ENCODE peak calls at places on chromosome 2, in seven cellular contexts. I, Y, B, H, F, E and Z are unnamed samples. For H3K4me1, the result is how much of the 10 kb centered on the place peaks cover.

GRCh38 chr2:154992826-154993225 is 294.3 kb downstream of the KCNJ3 start:
- DNase-seq in I (no peak), Y (no peak), B (no peak), H (no peak), F (no peak), E (no peak), Z (no peak)

GRCh38 chr2:107511970-107512789 is 314.5 kb upstream of the RGPD4 start:
- DNase-seq in I (no peak), Y (no peak), B (no peak), H (no peak), F (no peak), E (no peak), Z (no peak)

GRCh38 chr2:232386490-232386739 is 7.9 kb downstream of the ALPP start:
- DNase-seq in I (no peak), Y (no peak), B (no peak), H (peak), F (no peak), E (no peak), Z (no peak)

GRCh38 chr2:20609995-20610357 is 40.9 kb downstream of the HS1BP3 start:
- DNase-seq in I (no peak), Y (no peak), B (peak), H (no peak), F (peak), E (no peak), Z (no peak)

GRCh38 chr2:67572721-67573485 is 175.8 kb downstream of the ETAA1 start:
- DNase-seq in I (no peak), Y (no peak), B (peak), H (no peak), F (no peak), E (no peak), Z (no peak)

GRCh38 chr2:49813208-49813607 is 658.9 kb upstream of the FSHR start:
- DNase-seq in I (no peak), Y (no peak), B (no peak), H (no peak), F (no peak), E (no peak), Z (no peak)

GRCh38 chr2:240795468-240795867 is 24.6 kb downstream of the KIF1A start:
- DNase-seq in I (no peak), Y (no peak), B (no peak), H (no peak), F (no peak), E (no peak), Z (peak)

GRCh38 chr2:129913695-129914495 is 65.6 kb upstream of the RAB6C start:
- DNase-seq in I (no peak), Y (no peak), B (no peak), H (no peak), F (peak), E (no peak), Z (no peak)

GRCh38 chr2:13652531-13653313 is 936.0 kb downstream of the TRIB2 start:
- DNase-seq in I (no peak), Y (no peak), B (no peak), H (no peak), F (peak), E (no peak), Z (no peak)

GRCh38 chr2:232308986-232309385 is 69.6 kb upstream of the ALPP start:
- DNase-seq in I (no peak), Y (no peak), B (no peak), H (no peak), F (no peak), E (no peak), Z (no peak)

GRCh38 chr2:131031431-131031841 is 61.8 kb downstream of the FAM168B start:
- DNase-seq in I (no peak), Y (no peak), B (no peak), H (no peak), F (no peak), E (no peak), Z (no peak)

GRCh38 chr2:109331864-109332848 is 203.2 kb downstream of the SH3RF3 start:
- DNase-seq in I (peak), Y (peak), B (peak), H (no peak), F (peak), E (peak), Z (peak)

GRCh38 chr2:63059434-63060078 is 8.9 kb downstream of the OTX1 start:
- DNase-seq in I (no peak), Y (no peak), B (no peak), H (peak), F (peak), E (no peak), Z (no peak)

GRCh38 chr2:38496927-38497669 is 105.6 kb downstream of the HNRNPLL start:
- DNase-seq in I (no peak), Y (peak), B (peak), H (no peak), F (no peak), E (peak), Z (no peak)

GRCh38 chr2:99469394-99469793 is 20.4 kb downstream of the REV1 start:
- DNase-seq in I (no peak), Y (no peak), B (no peak), H (no peak), F (no peak), E (no peak), Z (no peak)

DNA sequence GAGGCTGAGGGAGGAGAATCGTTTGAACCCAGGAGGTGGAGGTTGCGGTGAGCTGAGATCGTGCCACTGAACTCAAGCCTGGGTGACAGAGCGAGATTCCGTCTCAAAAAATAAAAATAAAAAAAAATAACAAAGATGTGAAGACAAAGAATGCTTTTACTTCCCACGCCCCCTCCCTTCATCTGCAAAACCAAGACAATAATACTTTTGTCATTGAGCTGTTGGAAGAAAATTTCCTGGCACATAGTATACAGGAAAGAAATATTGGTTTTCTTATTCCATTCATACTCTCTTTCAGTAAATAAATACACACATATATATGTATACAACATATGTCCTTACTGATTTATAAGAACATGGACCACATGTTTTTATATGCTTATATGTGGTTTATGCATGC is 12.2 kb downstream of the GREB1 start:
- DNase-seq in I (no peak), Y (no peak), B (no peak), H (no peak), F (no peak), E (no peak), Z (no peak)
- H3K4me3 ChIP-seq in I (no peak), Y (no peak), B (no peak), H (no peak), F (no peak), E (no peak), Z (no peak)

DNA sequence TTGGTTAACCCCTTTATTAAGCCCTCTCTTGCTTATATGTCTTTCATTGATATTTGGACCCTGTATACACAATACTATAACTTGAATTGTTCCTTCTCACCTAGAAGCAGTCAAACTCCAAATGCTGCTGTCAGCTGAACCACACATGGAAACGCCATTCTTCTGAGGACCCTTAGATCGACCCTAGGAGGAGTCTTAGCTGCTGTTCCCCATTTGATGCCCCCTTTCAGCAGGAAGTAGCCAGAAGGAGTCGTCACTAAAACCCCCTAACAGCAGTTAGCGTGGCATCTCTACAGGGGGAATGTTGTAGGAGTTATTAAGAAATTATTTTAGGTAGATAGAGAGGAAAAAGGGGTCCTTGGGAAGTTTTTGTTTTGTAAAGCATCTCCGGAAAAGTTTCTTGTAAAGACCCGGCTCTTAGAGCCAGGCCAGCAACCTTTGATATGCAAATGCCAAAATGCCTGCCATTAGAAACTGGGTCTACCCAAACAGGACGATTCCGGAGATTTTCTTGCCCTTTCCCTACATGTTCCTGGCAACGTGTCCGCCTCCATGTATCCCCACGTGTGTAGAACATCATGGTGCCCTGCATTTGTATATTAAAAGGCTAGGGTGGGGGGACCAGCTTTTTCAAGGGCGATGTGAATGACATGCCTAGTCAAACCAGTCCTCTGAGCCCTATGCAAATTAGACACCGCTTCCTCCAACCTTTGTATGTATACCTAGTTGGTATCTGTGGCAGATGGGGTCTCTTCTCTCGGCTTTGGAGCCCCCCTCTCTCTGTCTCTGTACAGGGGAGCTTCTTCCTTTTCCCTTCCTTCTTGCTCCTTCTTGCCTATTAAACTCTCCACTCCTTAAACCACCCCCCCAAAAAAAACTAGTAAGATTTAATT is 638.4 kb upstream of the POU3F3 start:
- DNase-seq in I (no peak), Y (no peak), B (no peak), H (peak), F (peak), E (no peak), Z (no peak)
- H3K4me1 ChIP-seq in I (under half), Y (under half), B (under half), H (under half), F (under half), E (under half), Z (under half)

GRCh38 chr2:182666674-182667320 is 49.3 kb upstream of the DNAJC10 start:
- DNase-seq in I (peak), Y (no peak), B (no peak), H (peak), F (no peak), E (no peak), Z (no peak)
- TF ChIP-seq CTCF in I (peak), Y (no peak), B (peak), H (peak), F (peak), E (peak), Z (no peak)

DNA sequence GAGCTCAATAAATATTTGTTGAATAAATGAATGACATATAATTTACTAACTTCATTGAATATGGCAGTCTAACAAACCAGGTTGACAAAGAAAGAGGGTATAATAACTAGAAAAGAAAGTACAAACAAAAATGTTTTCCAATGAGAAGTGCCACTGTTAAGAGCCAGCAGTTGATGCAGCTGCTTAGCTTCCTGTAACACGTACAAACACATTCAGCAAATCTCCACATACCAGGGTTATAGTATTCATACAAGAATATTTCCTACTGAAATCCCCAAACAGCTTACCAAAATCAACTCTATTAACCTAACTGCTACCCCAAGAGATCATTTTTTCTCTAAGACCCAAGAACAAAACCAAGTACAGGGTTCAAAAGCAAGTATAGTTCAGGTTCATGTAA is 77.7 kb downstream of the THADA start:
- DNase-seq in I (peak), Y (no peak), B (no peak), H (no peak), F (no peak), E (no peak), Z (no peak)
- H3K4me3 ChIP-seq in I (no peak), Y (no peak), B (no peak), H (no peak), F (no peak), E (no peak), Z (no peak)